ENCODE peak calls at places on chromosomes 4 and X, in ten cellular contexts. A is H9, H is breast epithelium, X is GM10248, F is astrocyte of the hippocampus, G is NCI-H1105, N is coronary artery, C is PC-3, Z is Daoy, O is NCI-H1092 treated with DMSO at 0.1 percent for 48 hours. M is an unnamed sample.
A peak's percentile ranks its signal among the peaks of the same experiment; 100 is the strongest.

GRCh38 chr4:141229408-141230101 is 8.9 kb downstream of the ZNF330 start:
- DNase-seq in A (no peak), H (no peak), X (no peak), F (no peak), G (no peak), N (no peak), C (no peak), Z (no peak), O (no peak), M (no peak)

GRCh38 chrX:11881485-11882170 is 123.6 kb downstream of the MSL3 start:
- DNase-seq in A (no peak), H (no peak), X (no peak), F (peak; percentile 19), G (no peak), N (no peak), C (no peak), Z (peak; percentile 8), O (no peak), M (no peak)

GRCh38 chr4:145525291-145525740 is 43.7 kb downstream of the SMAD1 start:
- DNase-seq in A (no peak), H (no peak), X (no peak), F (no peak), G (no peak), N (no peak), C (peak; percentile 55), Z (no peak), O (no peak), M (no peak)

GRCh38 chrX:65697915-65698796 is 30.7 kb downstream of the MSN start:
- DNase-seq in A (peak; percentile 32), H (no peak), X (peak; percentile 34), F (peak; percentile 31), G (no peak), N (no peak), C (no peak), Z (peak; percentile 63), O (no peak), M (peak; percentile 15)

GRCh38 chrX:72273718-72274117 is 3.3 kb downstream of the RPS4X start:
- DNase-seq in A (no peak), H (no peak), X (no peak), F (no peak), G (no peak), N (no peak), C (no peak), Z (no peak), O (no peak), M (no peak)

GRCh38 chr4:157045507-157046127 is 30.3 kb upstream of the GLRB start:
- DNase-seq in A (peak; percentile 42), H (no peak), X (peak; percentile 34), F (peak; percentile 85), G (no peak), N (no peak), C (peak; percentile 67), Z (peak; percentile 70), O (peak; percentile 45), M (peak; percentile 72)

GRCh38 chr4:183094393-183095198 is 4.5 kb upstream of the WWC2 start:
- DNase-seq in A (no peak), H (no peak), X (no peak), F (no peak), G (no peak), N (no peak), C (peak; percentile 51), Z (no peak), O (no peak), M (no peak)

GRCh38 chrX:47030339-47030738 is 47.9 kb upstream of the RGN start:
- DNase-seq in A (no peak), H (no peak), X (peak; percentile 44), F (peak; percentile 74), G (peak; percentile 37), N (no peak), C (peak; percentile 89), Z (peak; percentile 24), O (peak; percentile 57), M (peak; percentile 80)

GRCh38 chrX:72296991-72297390 is 8.7 kb downstream of the CITED1 start:
- DNase-seq in A (no peak), H (no peak), X (no peak), F (no peak), G (no peak), N (no peak), C (no peak), Z (no peak), O (no peak), M (no peak)

GRCh38 chrX:139877710-139878414 is 55.0 kb downstream of the ATP11C start:
- DNase-seq in A (no peak), H (no peak), X (no peak), F (no peak), G (no peak), N (no peak), C (peak; percentile 14), Z (peak; percentile 6), O (no peak), M (no peak)

GRCh38 chr4:3315566-3315965 is 22.7 kb downstream of the RGS12 start:
- DNase-seq in A (peak; percentile 16), H (peak; percentile 35), X (no peak), F (no peak), G (no peak), N (peak; percentile 50), C (no peak), Z (no peak), O (no peak), M (no peak)

GRCh38 chr4:22500128-22500611 is 15.7 kb downstream of the ADGRA3 start:
- DNase-seq in A (no peak), H (no peak), X (no peak), F (no peak), G (peak; percentile 61), N (no peak), C (peak; percentile 88), Z (peak; percentile 23), O (peak; percentile 49), M (no peak)

GRCh38 chr4:26034849-26035248 is 120.8 kb downstream of the SMIM20 start:
- DNase-seq in A (no peak), H (no peak), X (no peak), F (no peak), G (no peak), N (no peak), C (no peak), Z (no peak), O (no peak), M (no peak)

GRCh38 chr4:4356106-4357041 is 30.5 kb upstream of the NSG1 start:
- DNase-seq in A (no peak), H (no peak), X (no peak), F (peak; percentile 20), G (no peak), N (no peak), C (no peak), Z (peak; percentile 43), O (no peak), M (peak; percentile 16)

GRCh38 chr4:3363411-3364141 is 70.8 kb downstream of the RGS12 start:
- DNase-seq in A (no peak), H (no peak), X (no peak), F (no peak), G (no peak), N (peak; percentile 65), C (no peak), Z (no peak), O (no peak), M (no peak)

GRCh38 chrX:108199691-108200090 is 108.1 kb downstream of the ATG4A start:
- DNase-seq in A (no peak), H (no peak), X (peak; percentile 11), F (peak; percentile 56), G (peak; percentile 1), N (no peak), C (peak; percentile 77), Z (peak; percentile 17), O (peak; percentile 31), M (peak; percentile 58)

GRCh38 chrX:53280703-53281320 is 572 bp downstream of the IQSEC2 start:
- DNase-seq in A (no peak), H (no peak), X (no peak), F (peak; percentile 61), G (no peak), N (no peak), C (peak; percentile 69), Z (peak; percentile 48), O (no peak), M (no peak)

GRCh38 chr4:134216436-134216835 is 14.8 kb upstream of the PABPC4L start:
- DNase-seq in A (no peak), H (no peak), X (no peak), F (peak; percentile 44), G (no peak), N (no peak), C (peak; percentile 67), Z (peak; percentile 57), O (no peak), M (no peak)

GRCh38 chrX:70444326-70445196 is at the start of gene DLG3:
- DNase-seq in A (peak; percentile 64), H (no peak), X (peak; percentile 10), F (peak; percentile 70), G (peak; percentile 32), N (no peak), C (peak; percentile 30), Z (peak; percentile 47), O (peak; percentile 21), M (peak; percentile 84)

GRCh38 chr4:105122334-105122733 is 24.3 kb upstream of the TET2 start:
- DNase-seq in A (peak; percentile 66), H (no peak), X (no peak), F (peak; percentile 57), G (no peak), N (no peak), C (peak; percentile 56), Z (peak; percentile 6), O (no peak), M (peak; percentile 91)

GRCh38 chr4:147325566-147325965 is 155.3 kb upstream of the EDNRA start:
- DNase-seq in A (no peak), H (no peak), X (no peak), F (no peak), G (no peak), N (no peak), C (no peak), Z (no peak), O (no peak), M (no peak)

GRCh38 chr4:149211961-149212360 is 603.7 kb downstream of the IQCM start:
- DNase-seq in A (no peak), H (no peak), X (no peak), F (no peak), G (no peak), N (no peak), C (no peak), Z (no peak), O (no peak), M (no peak)

GRCh38 chr4:171203425-171203824 is 609.8 kb upstream of the GALNTL6 start:
- DNase-seq in A (no peak), H (no peak), X (no peak), F (peak; percentile 16), G (no peak), N (no peak), C (peak; percentile 47), Z (no peak), O (no peak), M (no peak)

GRCh38 chr4:175560628-175561027 is 251.4 kb downstream of the GPM6A start:
- DNase-seq in A (no peak), H (no peak), X (no peak), F (peak; percentile 68), G (peak; percentile 37), N (no peak), C (peak; percentile 68), Z (no peak), O (peak; percentile 63), M (peak; percentile 36)